ENCODE peak calls at places on chromosomes 12 and 14, in five cellular contexts. One of them, this sample, is unnamed.

GRCh38 chr12:108783446-108783845 is 52.1 kb upstream of the CORO1C start:
- DNase-seq in CD4-positive, alpha-beta T cell: no peak
- DNase-seq in activated naive CD4-positive, alpha-beta T cell: no peak
- DNase-seq in foreskin fibroblast: no peak
- DNase-seq in pancreas: no peak
- DNase-seq in this sample: no peak

GRCh38 chr12:132218915-132219314 is 74.7 kb downstream of the NOC4L start:
- DNase-seq in CD4-positive, alpha-beta T cell: peak; percentile 45
- DNase-seq in activated naive CD4-positive, alpha-beta T cell: no peak
- DNase-seq in foreskin fibroblast: no peak
- DNase-seq in pancreas: peak; percentile 7
- DNase-seq in this sample: no peak

GRCh38 chr14:89060191-89060590 is 235.7 kb downstream of the TTC8 start:
- DNase-seq in CD4-positive, alpha-beta T cell: no peak
- DNase-seq in activated naive CD4-positive, alpha-beta T cell: no peak
- DNase-seq in foreskin fibroblast: peak; percentile 7
- DNase-seq in pancreas: no peak
- DNase-seq in this sample: no peak

GRCh38 chr14:89947344-89947743 is 7.2 kb downstream of the EFCAB11 start:
- DNase-seq in CD4-positive, alpha-beta T cell: no peak
- DNase-seq in activated naive CD4-positive, alpha-beta T cell: no peak
- DNase-seq in foreskin fibroblast: no peak
- DNase-seq in pancreas: no peak
- DNase-seq in this sample: no peak

GRCh38 chr14:96156804-96157760 is 47.6 kb upstream of the BDKRB2 start:
- DNase-seq in CD4-positive, alpha-beta T cell: no peak
- DNase-seq in activated naive CD4-positive, alpha-beta T cell: no peak
- DNase-seq in foreskin fibroblast: no peak
- DNase-seq in pancreas: no peak
- DNase-seq in this sample: no peak

GRCh38 chr14:54105898-54106297 is 149.3 kb upstream of the BMP4 start:
- DNase-seq in CD4-positive, alpha-beta T cell: no peak
- DNase-seq in activated naive CD4-positive, alpha-beta T cell: no peak
- DNase-seq in foreskin fibroblast: no peak
- DNase-seq in pancreas: no peak
- DNase-seq in this sample: peak; percentile 36

GRCh38 chr14:50347521-50347920 is 35.4 kb downstream of the DMAC2L start:
- DNase-seq in CD4-positive, alpha-beta T cell: no peak
- DNase-seq in activated naive CD4-positive, alpha-beta T cell: no peak
- DNase-seq in foreskin fibroblast: no peak
- DNase-seq in pancreas: no peak
- DNase-seq in this sample: no peak

GRCh38 chr12:13093191-13093849 is 10.1 kb downstream of the GSG1 start:
- DNase-seq in CD4-positive, alpha-beta T cell: no peak
- DNase-seq in activated naive CD4-positive, alpha-beta T cell: no peak
- DNase-seq in foreskin fibroblast: no peak
- DNase-seq in pancreas: no peak
- DNase-seq in this sample: no peak

GRCh38 chr12:40911676-40912075 is 219.4 kb downstream of the CNTN1 start:
- DNase-seq in CD4-positive, alpha-beta T cell: no peak
- DNase-seq in activated naive CD4-positive, alpha-beta T cell: no peak
- DNase-seq in foreskin fibroblast: no peak
- DNase-seq in pancreas: no peak
- DNase-seq in this sample: no peak

GRCh38 chr14:56216631-56217379 is 98.6 kb downstream of the PELI2 start:
- DNase-seq in CD4-positive, alpha-beta T cell: no peak
- DNase-seq in activated naive CD4-positive, alpha-beta T cell: no peak
- DNase-seq in foreskin fibroblast: no peak
- DNase-seq in pancreas: peak; percentile 52
- DNase-seq in this sample: peak; percentile 47

GRCh38 chr14:56004323-56004722 is 113.9 kb upstream of the PELI2 start:
- DNase-seq in CD4-positive, alpha-beta T cell: no peak
- DNase-seq in activated naive CD4-positive, alpha-beta T cell: no peak
- DNase-seq in foreskin fibroblast: no peak
- DNase-seq in pancreas: no peak
- DNase-seq in this sample: no peak

GRCh38 chr12:93122089-93122488 is 193.0 kb upstream of the EEA1 start:
- DNase-seq in CD4-positive, alpha-beta T cell: no peak
- DNase-seq in activated naive CD4-positive, alpha-beta T cell: no peak
- DNase-seq in foreskin fibroblast: peak; percentile 91
- DNase-seq in pancreas: no peak
- DNase-seq in this sample: no peak

GRCh38 chr12:25783566-25783965 is 174.9 kb upstream of the RASSF8 start:
- DNase-seq in CD4-positive, alpha-beta T cell: no peak
- DNase-seq in activated naive CD4-positive, alpha-beta T cell: no peak
- DNase-seq in foreskin fibroblast: no peak
- DNase-seq in pancreas: no peak
- DNase-seq in this sample: no peak

GRCh38 chr14:23281247-23281646 is 4.7 kb downstream of the HOMEZ start:
- DNase-seq in CD4-positive, alpha-beta T cell: no peak
- DNase-seq in activated naive CD4-positive, alpha-beta T cell: no peak
- DNase-seq in foreskin fibroblast: no peak
- DNase-seq in pancreas: no peak
- DNase-seq in this sample: no peak

GRCh38 chr14:37586783-37587428 is 8.1 kb downstream of the FOXA1 start:
- DNase-seq in CD4-positive, alpha-beta T cell: no peak
- DNase-seq in activated naive CD4-positive, alpha-beta T cell: no peak
- DNase-seq in foreskin fibroblast: no peak
- DNase-seq in pancreas: no peak
- DNase-seq in this sample: no peak

GRCh38 chr12:121980892-121981272 is 40.8 kb upstream of the BCL7A start:
- DNase-seq in CD4-positive, alpha-beta T cell: no peak
- DNase-seq in activated naive CD4-positive, alpha-beta T cell: no peak
- DNase-seq in foreskin fibroblast: no peak
- DNase-seq in pancreas: no peak
- DNase-seq in this sample: no peak

GRCh38 chr12:17264603-17265002 is 658.6 kb upstream of the LMO3 start:
- DNase-seq in CD4-positive, alpha-beta T cell: no peak
- DNase-seq in activated naive CD4-positive, alpha-beta T cell: no peak
- DNase-seq in foreskin fibroblast: no peak
- DNase-seq in pancreas: no peak
- DNase-seq in this sample: no peak

GRCh38 chr14:33765251-33765650 is 185.6 kb downstream of the EGLN3 start:
- DNase-seq in CD4-positive, alpha-beta T cell: no peak
- DNase-seq in activated naive CD4-positive, alpha-beta T cell: no peak
- DNase-seq in foreskin fibroblast: no peak
- DNase-seq in pancreas: no peak
- DNase-seq in this sample: no peak

GRCh38 chr12:79071498-79071897 is 206.9 kb downstream of the SYT1 start:
- DNase-seq in CD4-positive, alpha-beta T cell: no peak
- DNase-seq in activated naive CD4-positive, alpha-beta T cell: no peak
- DNase-seq in foreskin fibroblast: no peak
- DNase-seq in pancreas: no peak
- DNase-seq in this sample: no peak

GRCh38 chr12:101855364-101855884 is 22.0 kb upstream of the DRAM1 start:
- DNase-seq in CD4-positive, alpha-beta T cell: no peak
- DNase-seq in activated naive CD4-positive, alpha-beta T cell: no peak
- DNase-seq in foreskin fibroblast: no peak
- DNase-seq in pancreas: no peak
- DNase-seq in this sample: no peak

GRCh38 chr12:29739279-29739991 is 44.3 kb downstream of the TMTC1 start:
- DNase-seq in CD4-positive, alpha-beta T cell: no peak
- DNase-seq in activated naive CD4-positive, alpha-beta T cell: no peak
- DNase-seq in foreskin fibroblast: peak; percentile 69
- DNase-seq in pancreas: no peak
- DNase-seq in this sample: no peak

GRCh38 chr12:103441437-103442186 is 54.2 kb downstream of the C12orf42 start:
- DNase-seq in CD4-positive, alpha-beta T cell: peak; percentile 26
- DNase-seq in activated naive CD4-positive, alpha-beta T cell: no peak
- DNase-seq in foreskin fibroblast: no peak
- DNase-seq in pancreas: no peak
- DNase-seq in this sample: no peak

GRCh38 chr12:126443977-126444376 is 1378.7 kb downstream of the AACS start:
- DNase-seq in CD4-positive, alpha-beta T cell: no peak
- DNase-seq in activated naive CD4-positive, alpha-beta T cell: no peak
- DNase-seq in foreskin fibroblast: no peak
- DNase-seq in pancreas: no peak
- DNase-seq in this sample: no peak

GRCh38 chr14:74881425-74882102 is at the start of gene DLST:
- DNase-seq in CD4-positive, alpha-beta T cell: peak; percentile 78
- DNase-seq in activated naive CD4-positive, alpha-beta T cell: peak; percentile 78
- DNase-seq in foreskin fibroblast: peak; percentile 89
- DNase-seq in pancreas: peak; percentile 87
- DNase-seq in this sample: peak; percentile 86

GRCh38 chr12:110124184-110124995 is at the start of gene IFT81:
- DNase-seq in CD4-positive, alpha-beta T cell: peak; percentile 95
- DNase-seq in activated naive CD4-positive, alpha-beta T cell: peak; percentile 97
- DNase-seq in foreskin fibroblast: peak; percentile 90
- DNase-seq in pancreas: peak; percentile 98
- DNase-seq in this sample: peak; percentile 97

GRCh38 chr14:103031566-103031911 is 25.8 kb downstream of the CDC42BPB start:
- DNase-seq in CD4-positive, alpha-beta T cell: no peak
- DNase-seq in activated naive CD4-positive, alpha-beta T cell: no peak
- DNase-seq in foreskin fibroblast: no peak
- DNase-seq in pancreas: no peak
- DNase-seq in this sample: no peak

This sample was measured in lung.